ENCODE peak calls at places on chromosomes 3 and 15, in six cellular contexts. Y, K, B, W, T and S are unnamed samples.

GRCh38 chr3:38374221-38374620 is 27.6 kb downstream of the XYLB start:
- DNase-seq in Y (no peak), K (no peak), B (no peak), W (peak), T (peak), S (no peak)

GRCh38 chr3:194329566-194329965 is 21.6 kb downstream of the CPN2 start:
- DNase-seq in Y (no peak), K (no peak), B (no peak), W (no peak), T (no peak), S (no peak)

GRCh38 chr3:129014148-129014547 is 13.0 kb downstream of the EFCC1 start:
- DNase-seq in Y (no peak), K (no peak), B (no peak), W (no peak), T (no peak), S (no peak)

GRCh38 chr15:86362556-86362955 is 282.9 kb downstream of the AGBL1 start:
- DNase-seq in Y (no peak), K (no peak), B (no peak), W (no peak), T (peak), S (no peak)

GRCh38 chr15:75229191-75230015 is 27.7 kb downstream of the C15orf39 start:
- DNase-seq in Y (no peak), K (peak), B (no peak), W (no peak), T (no peak), S (no peak)

GRCh38 chr3:5312278-5312677 is 124.8 kb downstream of the EDEM1 start:
- DNase-seq in Y (no peak), K (no peak), B (no peak), W (no peak), T (no peak), S (no peak)

GRCh38 chr15:45121706-45122417 is 7.7 kb downstream of the DUOXA2 start:
- DNase-seq in Y (no peak), K (peak), B (peak), W (no peak), T (no peak), S (peak)

GRCh38 chr15:76274226-76274625 is 37.0 kb downstream of the ETFA start:
- DNase-seq in Y (no peak), K (peak), B (no peak), W (no peak), T (no peak), S (no peak)

GRCh38 chr3:14703791-14704190 is 28.9 kb downstream of the C3orf20 start:
- DNase-seq in Y (no peak), K (no peak), B (no peak), W (no peak), T (no peak), S (no peak)

GRCh38 chr3:69791111-69791510 is 51.8 kb downstream of the MITF start:
- DNase-seq in Y (no peak), K (peak), B (no peak), W (no peak), T (no peak), S (no peak)

GRCh38 chr3:119240101-119240581 is 537 bp downstream of the B4GALT4 start:
- DNase-seq in Y (no peak), K (peak), B (peak), W (peak), T (peak), S (no peak)

GRCh38 chr3:172101107-172101506 is 61.7 kb downstream of the FNDC3B start:
- DNase-seq in Y (no peak), K (no peak), B (no peak), W (no peak), T (no peak), S (no peak)

GRCh38 chr15:27336676-27337075 is 365.7 kb downstream of the GABRG3 start:
- DNase-seq in Y (no peak), K (no peak), B (no peak), W (no peak), T (no peak), S (no peak)

GRCh38 chr15:33086500-33087141 is 107.9 kb downstream of the FMN1 start:
- DNase-seq in Y (no peak), K (no peak), B (peak), W (no peak), T (no peak), S (peak)

GRCh38 chr3:110550511-110550910 is 521.1 kb upstream of the NECTIN3 start:
- DNase-seq in Y (no peak), K (no peak), B (no peak), W (no peak), T (no peak), S (no peak)

GRCh38 chr15:77538011-77538410 is 94.7 kb downstream of the LINGO1 start:
- DNase-seq in Y (peak), K (no peak), B (no peak), W (no peak), T (no peak), S (no peak)

GRCh38 chr3:35727179-35727578 is 87.9 kb downstream of the ARPP21 start:
- DNase-seq in Y (no peak), K (no peak), B (no peak), W (no peak), T (no peak), S (no peak)

GRCh38 chr15:38508647-38509046 is 54.7 kb downstream of the FAM98B start:
- DNase-seq in Y (no peak), K (no peak), B (no peak), W (no peak), T (peak), S (no peak)

GRCh38 chr3:12175844-12176453 is 17.2 kb upstream of the TIMP4 start:
- DNase-seq in Y (no peak), K (peak), B (peak), W (no peak), T (peak), S (peak)

GRCh38 chr3:194203482-194204035 is 67.6 kb downstream of the HES1 start:
- DNase-seq in Y (peak), K (no peak), B (no peak), W (no peak), T (peak), S (no peak)

GRCh38 chr3:129917423-129918007 is 24.0 kb upstream of the TMCC1 start:
- DNase-seq in Y (no peak), K (no peak), B (no peak), W (no peak), T (no peak), S (no peak)

GRCh38 chr3:13245579-13245978 is 172.3 kb upstream of the IQSEC1 start:
- DNase-seq in Y (no peak), K (no peak), B (no peak), W (no peak), T (no peak), S (no peak)

GRCh38 chr15:72800819-72801481 is 17.4 kb upstream of the ADPGK start:
- DNase-seq in Y (no peak), K (no peak), B (no peak), W (no peak), T (no peak), S (no peak)

GRCh38 chr3:158205324-158205723 is 95.4 kb downstream of the RSRC1 start:
- DNase-seq in Y (no peak), K (no peak), B (no peak), W (no peak), T (no peak), S (no peak)

GRCh38 chr3:195182470-195182795 is 88.5 kb downstream of the XXYLT1 start:
- DNase-seq in Y (no peak), K (no peak), B (peak), W (no peak), T (peak), S (no peak)

GRCh38 chr3:181609156-181609767 is 102.5 kb upstream of the SOX2 start:
- DNase-seq in Y (no peak), K (no peak), B (no peak), W (no peak), T (no peak), S (no peak)

GRCh38 chr3:10187295-10187876 is 22.7 kb downstream of the IRAK2 start:
- DNase-seq in Y (no peak), K (no peak), B (no peak), W (no peak), T (no peak), S (no peak)

GRCh38 chr15:42364529-42364928 is 5.2 kb downstream of the CAPN3 start:
- DNase-seq in Y (no peak), K (no peak), B (no peak), W (no peak), T (no peak), S (no peak)